ENCODE peak calls at places on chromosomes 2 and 18, in four cellular contexts. R is IMR-90, S is K562, L is HepG2. C is an unnamed sample.

GRCh38 chr2:26396734-26397298 is 4.9 kb upstream of the DRC1 start:
- DNase-seq in R (no peak), S (peak; percentile 60), L (no peak), C (no peak)

GRCh38 chr2:61151434-61151833 is 10.6 kb upstream of the C2orf74 start:
- DNase-seq in R (peak; percentile 32), S (no peak), L (no peak), C (no peak)

GRCh38 chr2:65991864-65992554 is 442.9 kb upstream of the MEIS1 start:
- DNase-seq in R (no peak), S (no peak), L (no peak), C (no peak)

GRCh38 chr2:239014897-239015768 is 167.2 kb downstream of the TWIST2 start:
- DNase-seq in R (no peak), S (no peak), L (no peak), C (no peak)

GRCh38 chr2:207950063-207950760 is 75.1 kb downstream of the PLEKHM3 start:
- DNase-seq in R (no peak), S (no peak), L (no peak), C (no peak)

GRCh38 chr2:240913810-240914644 is 7.9 kb downstream of the CROCC2 start:
- DNase-seq in R (peak; percentile 55), S (peak; percentile 78), L (peak; percentile 43), C (peak; percentile 66)

GRCh38 chr18:56433919-56434318 is 204.5 kb downstream of the TXNL1 start:
- DNase-seq in R (no peak), S (no peak), L (no peak), C (no peak)

GRCh38 chr2:159098815-159099455 is 130.5 kb downstream of the TANC1 start:
- DNase-seq in R (peak; percentile 45), S (no peak), L (peak; percentile 18), C (no peak)

GRCh38 chr2:152369176-152369860 is 34.3 kb downstream of the FMNL2 start:
- DNase-seq in R (peak; percentile 91), S (no peak), L (peak; percentile 37), C (no peak)

GRCh38 chr18:28115149-28115550 is 61.8 kb downstream of the CDH2 start:
- DNase-seq in R (peak; percentile 96), S (no peak), L (peak; percentile 43), C (peak; percentile 65)

GRCh38 chr2:195308163-195308562 is 348.9 kb upstream of the SLC39A10 start:
- DNase-seq in R (no peak), S (no peak), L (no peak), C (no peak)

GRCh38 chr2:241393524-241394196 is 37.6 kb downstream of the FARP2 start:
- DNase-seq in R (no peak), S (no peak), L (no peak), C (no peak)

GRCh38 chr2:51335072-51336058 is 303.4 kb upstream of the NRXN1 start:
- DNase-seq in R (no peak), S (no peak), L (no peak), C (no peak)

GRCh38 chr2:94762600-94762999 is 108.6 kb upstream of the TEKT4 start:
- DNase-seq in R (no peak), S (peak; percentile 5), L (peak; percentile 15), C (no peak)

GRCh38 chr2:230299618-230300017 is 27.4 kb upstream of the SP140L start:
- DNase-seq in R (no peak), S (no peak), L (no peak), C (no peak)

GRCh38 chr2:137437386-137437785 is 526.9 kb upstream of the HNMT start:
- DNase-seq in R (no peak), S (no peak), L (no peak), C (no peak)

GRCh38 chr2:100235098-100235497 is 87.2 kb downstream of the LONRF2 start:
- DNase-seq in R (peak; percentile 33), S (no peak), L (no peak), C (no peak)

GRCh38 chr2:100236166-100236565 is 86.1 kb downstream of the LONRF2 start:
- DNase-seq in R (no peak), S (no peak), L (no peak), C (no peak)

GRCh38 chr2:100237046-100237615 is 85.2 kb downstream of the LONRF2 start:
- DNase-seq in R (peak; percentile 31), S (no peak), L (no peak), C (no peak)

GRCh38 chr2:100235581-100235980 is 86.7 kb downstream of the LONRF2 start:
- DNase-seq in R (no peak), S (no peak), L (no peak), C (no peak)

GRCh38 chr2:100234141-100234540 is 88.2 kb downstream of the LONRF2 start:
- DNase-seq in R (peak; percentile 68), S (no peak), L (no peak), C (no peak)
- TF ChIP-seq MAZ in R (no peak), S (no peak), L (no peak), C (no peak)

GRCh38 chr18:76613721-76614120 is 118.7 kb upstream of the ZNF516 start:
- DNase-seq in R (no peak), S (no peak), L (no peak), C (no peak)

GRCh38 chr18:76618721-76619120 is 123.7 kb upstream of the ZNF516 start:
- DNase-seq in R (no peak), S (no peak), L (no peak), C (no peak)

GRCh38 chr18:76613058-76613457 is 118.0 kb upstream of the ZNF516 start:
- DNase-seq in R (no peak), S (no peak), L (no peak), C (no peak)

GRCh38 chr18:76616373-76616772 is 121.3 kb upstream of the ZNF516 start:
- DNase-seq in R (no peak), S (no peak), L (no peak), C (no peak)

GRCh38 chr18:76615065-76615733 is 120.2 kb upstream of the ZNF516 start:
- DNase-seq in R (peak; percentile 27), S (no peak), L (no peak), C (no peak)
- TF ChIP-seq MAZ in R (no peak), S (no peak), L (no peak), C (no peak)

GRCh38 chr2:235191486-235191885 is 239.7 kb downstream of the SH3BP4 start:
- DNase-seq in R (no peak), S (no peak), L (no peak), C (no peak)

GRCh38 chr2:235195921-235196320 is 244.1 kb downstream of the SH3BP4 start:
- DNase-seq in R (no peak), S (no peak), L (no peak), C (no peak)

GRCh38 chr2:235194836-235195235 is 243.0 kb downstream of the SH3BP4 start:
- DNase-seq in R (no peak), S (no peak), L (no peak), C (no peak)

GRCh38 chr2:235194351-235194750 is 242.5 kb downstream of the SH3BP4 start:
- DNase-seq in R (no peak), S (no peak), L (no peak), C (no peak)

DNA sequence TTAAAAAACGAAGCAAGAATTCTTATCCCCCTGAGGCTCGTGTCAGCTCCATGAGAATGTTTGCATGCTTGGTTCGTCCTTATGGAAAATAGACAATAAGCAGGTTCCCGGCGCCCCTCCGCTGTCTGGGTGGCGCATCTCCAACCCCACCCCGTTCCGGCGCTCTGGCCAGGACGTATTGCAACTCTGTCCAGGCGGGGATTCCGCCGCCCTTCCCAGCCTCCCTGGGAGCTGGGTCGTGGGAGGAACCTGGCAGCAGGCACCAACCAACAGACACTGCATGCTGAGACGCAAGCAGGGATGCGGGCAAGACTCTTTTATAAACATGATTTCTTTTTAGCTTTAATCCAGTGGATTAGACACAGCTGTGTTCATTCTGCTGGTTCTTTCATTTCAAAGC is 240.1 kb downstream of the SH3BP4 start:
- DNase-seq in R (no peak), S (no peak), L (no peak), C (no peak)
- TF ChIP-seq MAZ in R (no peak), S (no peak), L (no peak), C (no peak)

DNA sequence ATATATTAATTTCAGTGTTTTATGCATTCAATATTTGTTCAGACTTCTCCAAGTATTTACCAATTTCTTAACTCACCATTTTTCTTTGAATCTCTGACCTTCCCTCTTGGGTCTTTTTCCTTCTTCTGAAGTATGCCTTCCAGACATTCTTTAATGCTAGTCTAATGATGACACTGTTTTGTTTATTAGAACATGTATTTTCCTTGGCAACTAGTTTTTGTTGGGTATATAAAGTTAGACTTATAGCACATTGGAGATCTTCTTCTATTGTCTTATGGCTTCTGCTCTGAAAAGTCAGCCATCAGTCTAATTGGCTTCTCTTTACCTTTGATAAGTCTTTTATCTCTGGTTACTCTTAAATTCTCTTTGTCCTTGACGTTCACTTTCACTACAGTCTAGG is 423.2 kb upstream of the NRP2 start:
- DNase-seq in R (peak; percentile 45), S (no peak), L (no peak), C (no peak)
- TF ChIP-seq MAZ in R (no peak), S (no peak), L (no peak), C (no peak)

DNA sequence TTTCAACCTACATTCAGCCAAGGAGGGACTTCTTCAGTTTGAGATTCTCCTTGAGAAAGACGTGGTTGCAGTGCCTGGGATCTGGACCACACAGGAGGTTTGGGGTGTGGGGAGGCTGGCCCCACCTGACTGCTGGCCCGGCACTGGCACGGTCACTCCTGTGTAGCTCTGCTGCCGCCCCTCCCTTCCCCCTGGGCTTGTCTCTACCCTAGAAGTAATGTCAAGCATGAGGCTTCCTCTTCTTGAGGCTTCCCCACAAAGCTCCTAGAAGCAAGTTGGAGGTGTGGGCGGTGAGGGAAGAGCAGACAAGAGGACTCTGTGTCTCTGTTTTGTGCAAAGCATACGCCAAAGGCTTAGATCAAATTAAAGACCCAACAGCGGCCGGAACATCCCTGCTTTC is 8.7 kb downstream of the KLHL29 start:
- DNase-seq in R (no peak), S (no peak), L (no peak), C (no peak)
- TF ChIP-seq MAZ in R (no peak), S (no peak), L (no peak), C (no peak)